ENCODE peak calls at places on chromosomes 11 and 22, in five cellular contexts. A is K562, F is A549, G is GM23338, S is HL-60. V is an unnamed sample.

GRCh38 chr22:46140989-46141928 is 9.1 kb upstream of the PPARA start:
- DNase-seq in A (no peak), F (no peak), G (no peak), S (no peak), V (no peak)

GRCh38 chr11:68750197-68750987 is 928 bp downstream of the TESMIN start:
- DNase-seq in A (peak), F (no peak), G (peak), S (no peak), V (no peak)

GRCh38 chr11:122197055-122197987 is 81.3 kb upstream of the BLID start:
- DNase-seq in A (no peak), F (peak), G (no peak), S (no peak), V (peak)

GRCh38 chr11:78251083-78251699 is 62.5 kb downstream of the USP35 start:
- DNase-seq in A (no peak), F (no peak), G (no peak), S (no peak), V (no peak)

GRCh38 chr11:33532257-33532656 is 168.4 kb downstream of the C11orf91 start:
- DNase-seq in A (peak), F (no peak), G (peak), S (no peak), V (no peak)

GRCh38 chr11:45918331-45918941 is 759 bp upstream of the PEX16 start:
- DNase-seq in A (peak), F (peak), G (peak), S (no peak), V (peak)

GRCh38 chr22:29369460-29369859 is 18.9 kb downstream of the AP1B1 start:
- DNase-seq in A (no peak), F (no peak), G (peak), S (peak), V (no peak)

GRCh38 chr11:27701262-27702105 is 1.2 kb upstream of the BDNF start:
- DNase-seq in A (no peak), F (peak), G (peak), S (no peak), V (no peak)

GRCh38 chr22:22993184-22993583 is 77.1 kb upstream of the GNAZ start:
- DNase-seq in A (peak), F (no peak), G (no peak), S (no peak), V (no peak)

GRCh38 chr11:118243161-118243560 is 9.0 kb downstream of the MPZL3 start:
- DNase-seq in A (no peak), F (no peak), G (peak), S (no peak), V (no peak)

GRCh38 chr11:118243993-118244762 is 8.0 kb downstream of the MPZL3 start:
- DNase-seq in A (no peak), F (no peak), G (no peak), S (no peak), V (no peak)

GRCh38 chr11:118245946-118246562 is 6.1 kb downstream of the MPZL3 start:
- DNase-seq in A (no peak), F (no peak), G (no peak), S (no peak), V (no peak)

GRCh38 chr11:118251858-118252652 is at the start of gene MPZL3:
- DNase-seq in A (peak), F (peak), G (peak), S (peak), V (no peak)

DNA sequence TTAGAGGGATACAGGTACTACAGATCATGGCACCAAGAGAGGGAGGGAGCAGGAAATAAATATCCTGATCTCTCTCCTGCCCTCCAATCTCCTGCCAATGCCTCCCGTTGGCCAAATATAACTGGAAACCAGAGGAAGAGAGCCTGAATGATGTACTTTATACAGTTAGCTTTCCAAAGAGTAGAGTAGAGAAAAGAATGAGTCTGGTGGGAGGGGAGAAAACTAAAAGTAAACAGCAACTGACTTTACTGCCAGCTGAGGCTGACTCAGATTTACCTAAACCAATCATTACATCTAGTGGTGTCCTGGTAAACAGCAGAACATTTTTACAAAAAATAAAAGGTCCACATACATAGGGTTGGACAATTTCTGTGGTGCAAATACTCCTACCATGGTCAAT is 5.1 kb downstream of the MPZL3 start:
- DNase-seq in A (no peak), F (no peak), G (no peak), S (no peak), V (no peak)
- H3K27ac ChIP-seq in A (no peak), F (no peak), G (no peak), S (no peak), V (no peak)

GRCh38 chr11:70205049-70205725 is 2.1 kb downstream of the FADD start:
- DNase-seq in A (no peak), F (no peak), G (no peak), S (no peak), V (no peak)

GRCh38 chr11:70201876-70202861 is 927 bp upstream of the FADD start:
- DNase-seq in A (no peak), F (no peak), G (no peak), S (peak), V (no peak)

GRCh38 chr11:70202898-70203748 is at the start of gene FADD:
- DNase-seq in A (peak), F (peak), G (peak), S (peak), V (peak)

GRCh38 chr11:70204466-70204799 is 1.3 kb downstream of the FADD start:
- DNase-seq in A (peak), F (no peak), G (no peak), S (no peak), V (no peak)

GRCh38 chr11:70203749-70204465 is 811 bp downstream of the FADD start:
- DNase-seq in A (peak), F (peak), G (peak), S (peak), V (peak)
- TF ChIP-seq REST in A (peak), F (no peak), G (no peak), S (no peak), V (no peak)

DNA sequence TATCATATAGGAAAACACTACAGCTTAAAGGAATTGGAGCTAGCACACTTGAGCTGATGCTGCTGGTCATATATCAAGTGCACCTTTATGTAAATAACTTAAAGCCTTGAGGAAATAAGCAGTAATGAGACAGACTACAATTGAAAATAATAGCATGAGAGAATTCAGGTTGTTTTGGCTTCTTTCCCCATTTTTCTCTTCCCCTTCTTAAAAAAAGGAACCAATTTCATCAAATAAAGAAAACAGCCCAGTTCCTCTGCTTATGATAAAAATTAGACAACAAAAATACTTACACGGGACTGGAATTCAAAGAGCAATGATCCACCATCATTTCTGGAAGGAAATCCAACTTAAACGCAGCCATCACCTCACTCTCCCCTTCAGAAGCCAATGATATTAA is 50.2 kb upstream of the RAPSN start:
- DNase-seq in A (no peak), F (no peak), G (no peak), S (no peak), V (no peak)
- H3K27ac ChIP-seq in A (no peak), F (no peak), G (peak), S (peak), V (no peak)

GRCh38 chr11:116167706-116168458 is 604.9 kb downstream of the BUD13 start:
- DNase-seq in A (no peak), F (no peak), G (no peak), S (no peak), V (no peak)

GRCh38 chr11:116166788-116167465 is 605.9 kb downstream of the BUD13 start:
- DNase-seq in A (no peak), F (no peak), G (no peak), S (no peak), V (no peak)

GRCh38 chr11:116162086-116162485 is 610.7 kb downstream of the BUD13 start:
- DNase-seq in A (no peak), F (no peak), G (no peak), S (no peak), V (no peak)

GRCh38 chr11:116162541-116163230 is 610.1 kb downstream of the BUD13 start:
- DNase-seq in A (no peak), F (no peak), G (peak), S (no peak), V (no peak)

GRCh38 chr11:116164843-116165242 is 607.9 kb downstream of the BUD13 start:
- DNase-seq in A (no peak), F (no peak), G (no peak), S (no peak), V (no peak)
- TF ChIP-seq REST in A (no peak), F (no peak), G (no peak), S (no peak), V (no peak)